ENCODE peak calls at places on chromosomes 3 and 15, in four cellular contexts. E, I, M and Q are unnamed samples.

GRCh38 chr3:117355566-117355965 is 646.0 kb downstream of the TUSC7 start:
- DNase-seq in E (no peak), I (peak), M (no peak), Q (peak)

GRCh38 chr3:74301058-74301457 is 313.4 kb downstream of the CNTN3 start:
- DNase-seq in E (no peak), I (no peak), M (no peak), Q (no peak)

GRCh38 chr15:31554261-31554660 is 227.6 kb downstream of the KLF13 start:
- DNase-seq in E (no peak), I (no peak), M (no peak), Q (no peak)

GRCh38 chr3:88221726-88222125 is 72.0 kb downstream of the C3orf38 start:
- DNase-seq in E (no peak), I (no peak), M (no peak), Q (no peak)

GRCh38 chr3:69240651-69241578 is 118.5 kb upstream of the LMOD3 start:
- DNase-seq in E (no peak), I (no peak), M (no peak), Q (no peak)

GRCh38 chr3:18657858-18658820 is 233.0 kb upstream of the SATB1 start:
- DNase-seq in E (no peak), I (no peak), M (no peak), Q (no peak)

GRCh38 chr3:160454995-160455394 is 5.4 kb upstream of the TRIM59 start:
- DNase-seq in E (no peak), I (no peak), M (no peak), Q (no peak)

GRCh38 chr3:129461461-129462146 is 21.6 kb downstream of the IFT122 start:
- DNase-seq in E (no peak), I (no peak), M (no peak), Q (no peak)

GRCh38 chr3:42539871-42540714 is 37.6 kb downstream of the VIPR1 start:
- DNase-seq in E (peak), I (peak), M (peak), Q (peak)

GRCh38 chr15:90071220-90071807 is 31.0 kb downstream of the IDH2 start:
- DNase-seq in E (peak), I (peak), M (peak), Q (peak)

GRCh38 chr3:18806633-18807032 is 341.7 kb upstream of the KCNH8 start:
- DNase-seq in E (no peak), I (no peak), M (no peak), Q (no peak)

GRCh38 chr3:13133011-13133410 is 59.8 kb upstream of the IQSEC1 start:
- DNase-seq in E (no peak), I (no peak), M (no peak), Q (no peak)

GRCh38 chr3:61638721-61639120 is 77.3 kb downstream of the PTPRG start:
- DNase-seq in E (no peak), I (no peak), M (no peak), Q (no peak)

GRCh38 chr15:66675456-66675855 is 26.6 kb upstream of the SMAD6 start:
- DNase-seq in E (no peak), I (no peak), M (no peak), Q (no peak)

GRCh38 chr15:40232625-40233070 is 6.2 kb upstream of the PAK6 start:
- DNase-seq in E (no peak), I (no peak), M (no peak), Q (peak)

GRCh38 chr3:39911465-39912309 is 102.3 kb downstream of the MYRIP start:
- DNase-seq in E (no peak), I (peak), M (no peak), Q (no peak)

GRCh38 chr3:128735884-128736283 is 9.9 kb downstream of the RAB7A start:
- DNase-seq in E (no peak), I (no peak), M (no peak), Q (no peak)

GRCh38 chr3:139326131-139326530 is 17.7 kb upstream of the MRPS22 start:
- DNase-seq in E (no peak), I (no peak), M (no peak), Q (no peak)

GRCh38 chr3:56157693-56158092 is 310.6 kb downstream of the ERC2 start:
- DNase-seq in E (no peak), I (no peak), M (no peak), Q (peak)

GRCh38 chr3:81910244-81910852 is 148.9 kb upstream of the GBE1 start:
- DNase-seq in E (no peak), I (peak), M (no peak), Q (peak)

GRCh38 chr3:14764331-14765064 is 54.3 kb upstream of the FGD5 start:
- DNase-seq in E (no peak), I (no peak), M (no peak), Q (no peak)

GRCh38 chr3:24496529-24497482 is 2.2 kb upstream of the THRB start:
- DNase-seq in E (no peak), I (peak), M (no peak), Q (peak)

GRCh38 chr15:82952156-82953081 is at the start of gene HOMER2:
- DNase-seq in E (no peak), I (peak), M (no peak), Q (no peak)

GRCh38 chr3:43214616-43215015 is 71.7 kb upstream of the SNRK start:
- DNase-seq in E (no peak), I (no peak), M (no peak), Q (no peak)

GRCh38 chr3:50302095-50303037 is 1.0 kb downstream of the HYAL1 start:
- DNase-seq in E (no peak), I (no peak), M (no peak), Q (no peak)

GRCh38 chr15:35055416-35056105 is 29.5 kb downstream of the NANOGP8 start:
- DNase-seq in E (no peak), I (no peak), M (no peak), Q (no peak)

GRCh38 chr15:44726568-44727461 is 9.5 kb upstream of the TRIM69 start:
- DNase-seq in E (peak), I (no peak), M (peak), Q (peak)

GRCh38 chr3:49689046-49689886 is at the start of the genes MST1 and RNF123:
- DNase-seq in E (peak), I (peak), M (peak), Q (peak)

GRCh38 chr3:160369784-160370183 is 29.2 kb downstream of the IFT80 start:
- DNase-seq in E (no peak), I (no peak), M (no peak), Q (no peak)

GRCh38 chr15:99361541-99362185 is 110.4 kb downstream of the LRRC28 start:
- DNase-seq in E (no peak), I (no peak), M (no peak), Q (peak)

GRCh38 chr3:13879102-13879945 is 547 bp downstream of the WNT7A start:
- DNase-seq in E (no peak), I (peak), M (no peak), Q (no peak)

GRCh38 chr15:63203451-63204090 is 14.2 kb downstream of the RAB8B start:
- DNase-seq in E (peak), I (no peak), M (peak), Q (no peak)

GRCh38 chr15:31236184-31237041 is 90.2 kb upstream of the KLF13 start:
- DNase-seq in E (no peak), I (no peak), M (no peak), Q (peak)

GRCh38 chr3:80750637-80751036 is 982.8 kb upstream of the ROBO1 start:
- DNase-seq in E (no peak), I (no peak), M (no peak), Q (no peak)